ENCODE peak calls at places on chromosomes 12 and 14, in ten cellular contexts. One of them, this sample, is unnamed.

GRCh38 chr12:101954681-101955080 is 77.3 kb downstream of the DRAM1 start:
- DNase-seq in heart right ventricle: no peak
- DNase-seq in tibial artery: no peak
- DNase-seq in A549: no peak
- DNase-seq in foreskin keratinocyte: peak
- DNase-seq in lung: no peak
- DNase-seq in GM23338: no peak
- DNase-seq in GM13976: no peak
- DNase-seq in HFFc6: no peak
- DNase-seq in brain microvascular endothelial cell: no peak
- DNase-seq in this sample: no peak

GRCh38 chr14:32593290-32593942 is 264.3 kb downstream of the AKAP6 start:
- DNase-seq in brain microvascular endothelial cell: peak
- DNase-seq in GM13976: no peak
- DNase-seq in lung: no peak
- DNase-seq in A549: no peak
- DNase-seq in GM23338: no peak
- DNase-seq in heart right ventricle: no peak
- DNase-seq in HFFc6: peak
- DNase-seq in tibial artery: no peak
- DNase-seq in foreskin keratinocyte: peak
- DNase-seq in this sample: no peak

GRCh38 chr12:105262461-105263184 is 26.6 kb upstream of the APPL2 start:
- DNase-seq in brain microvascular endothelial cell: no peak
- DNase-seq in GM23338: no peak
- DNase-seq in heart right ventricle: no peak
- DNase-seq in tibial artery: no peak
- DNase-seq in HFFc6: no peak
- DNase-seq in foreskin keratinocyte: no peak
- DNase-seq in GM13976: no peak
- DNase-seq in lung: no peak
- DNase-seq in A549: no peak
- DNase-seq in this sample: no peak

GRCh38 chr12:95017482-95017881 is 14.0 kb upstream of the NDUFA12 start:
- DNase-seq in heart right ventricle: no peak
- DNase-seq in GM23338: no peak
- DNase-seq in GM13976: peak
- DNase-seq in foreskin keratinocyte: no peak
- DNase-seq in A549: no peak
- DNase-seq in HFFc6: no peak
- DNase-seq in brain microvascular endothelial cell: no peak
- DNase-seq in lung: no peak
- DNase-seq in tibial artery: no peak
- DNase-seq in this sample: no peak

GRCh38 chr12:54658306-54659264 is 10.4 kb upstream of the DCD start:
- DNase-seq in HFFc6: no peak
- DNase-seq in heart right ventricle: no peak
- DNase-seq in foreskin keratinocyte: peak
- DNase-seq in A549: peak
- DNase-seq in GM13976: peak
- DNase-seq in GM23338: peak
- DNase-seq in lung: no peak
- DNase-seq in brain microvascular endothelial cell: peak
- DNase-seq in tibial artery: no peak
- DNase-seq in this sample: peak

GRCh38 chr14:74583689-74584434 is 28.2 kb downstream of the LTBP2 start:
- DNase-seq in tibial artery: no peak
- DNase-seq in lung: no peak
- DNase-seq in A549: peak
- DNase-seq in brain microvascular endothelial cell: peak
- DNase-seq in foreskin keratinocyte: peak
- DNase-seq in HFFc6: peak
- DNase-seq in GM23338: no peak
- DNase-seq in heart right ventricle: no peak
- DNase-seq in GM13976: no peak
- DNase-seq in this sample: peak

GRCh38 chr12:85036241-85036707 is at the start of the genes LRRIQ1 and TSPAN19:
- DNase-seq in A549: peak
- DNase-seq in HFFc6: peak
- DNase-seq in GM23338: peak
- DNase-seq in lung: peak
- DNase-seq in tibial artery: peak
- DNase-seq in brain microvascular endothelial cell: peak
- DNase-seq in foreskin keratinocyte: peak
- DNase-seq in heart right ventricle: no peak
- DNase-seq in GM13976: peak
- DNase-seq in this sample: peak

GRCh38 chr12:64412458-64412857 is 8.3 kb downstream of the XPOT start:
- DNase-seq in brain microvascular endothelial cell: no peak
- DNase-seq in heart right ventricle: no peak
- DNase-seq in tibial artery: no peak
- DNase-seq in GM23338: no peak
- DNase-seq in lung: no peak
- DNase-seq in HFFc6: no peak
- DNase-seq in A549: no peak
- DNase-seq in GM13976: no peak
- DNase-seq in foreskin keratinocyte: no peak
- DNase-seq in this sample: no peak

GRCh38 chr14:75672588-75673192 is 11.6 kb downstream of the TTLL5 start:
- DNase-seq in lung: no peak
- DNase-seq in heart right ventricle: no peak
- DNase-seq in HFFc6: no peak
- DNase-seq in GM23338: no peak
- DNase-seq in foreskin keratinocyte: no peak
- DNase-seq in A549: no peak
- DNase-seq in GM13976: no peak
- DNase-seq in brain microvascular endothelial cell: no peak
- DNase-seq in tibial artery: no peak
- DNase-seq in this sample: no peak

GRCh38 chr14:75673345-75673744 is 12.3 kb downstream of the TTLL5 start:
- DNase-seq in tibial artery: no peak
- DNase-seq in HFFc6: no peak
- DNase-seq in GM23338: no peak
- DNase-seq in lung: no peak
- DNase-seq in foreskin keratinocyte: no peak
- DNase-seq in A549: no peak
- DNase-seq in heart right ventricle: no peak
- DNase-seq in GM13976: peak
- DNase-seq in brain microvascular endothelial cell: no peak
- DNase-seq in this sample: no peak

GRCh38 chr14:75675265-75675960 is 14.4 kb downstream of the TTLL5 start:
- DNase-seq in tibial artery: no peak
- DNase-seq in GM13976: no peak
- DNase-seq in HFFc6: no peak
- DNase-seq in lung: no peak
- DNase-seq in GM23338: peak
- DNase-seq in brain microvascular endothelial cell: no peak
- DNase-seq in heart right ventricle: no peak
- DNase-seq in foreskin keratinocyte: peak
- DNase-seq in A549: no peak
- DNase-seq in this sample: no peak
- TF ChIP-seq CTCF in tibial artery: no peak
- TF ChIP-seq CTCF in GM13976: no peak
- TF ChIP-seq CTCF in HFFc6: no peak
- TF ChIP-seq CTCF in lung: no peak
- TF ChIP-seq CTCF in GM23338: peak
- TF ChIP-seq CTCF in brain microvascular endothelial cell: peak
- TF ChIP-seq CTCF in heart right ventricle: no peak
- TF ChIP-seq CTCF in foreskin keratinocyte: peak
- TF ChIP-seq CTCF in A549: no peak
- TF ChIP-seq CTCF in this sample: no peak

GRCh38 chr14:96797943-96798349 is 764 bp downstream of the VRK1 start:
- DNase-seq in HFFc6: no peak
- DNase-seq in foreskin keratinocyte: no peak
- DNase-seq in lung: no peak
- DNase-seq in GM23338: no peak
- DNase-seq in heart right ventricle: no peak
- DNase-seq in A549: peak
- DNase-seq in brain microvascular endothelial cell: no peak
- DNase-seq in GM13976: peak
- DNase-seq in tibial artery: no peak
- DNase-seq in this sample: peak

GRCh38 chr14:96797188-96797942 is at the start of gene VRK1:
- DNase-seq in heart right ventricle: peak
- DNase-seq in lung: peak
- DNase-seq in foreskin keratinocyte: peak
- DNase-seq in A549: peak
- DNase-seq in brain microvascular endothelial cell: peak
- DNase-seq in HFFc6: peak
- DNase-seq in GM13976: peak
- DNase-seq in tibial artery: peak
- DNase-seq in GM23338: peak
- DNase-seq in this sample: peak

GRCh38 chr14:96796851-96797187 is 363 bp upstream of the VRK1 start:
- DNase-seq in lung: no peak
- DNase-seq in tibial artery: no peak
- DNase-seq in A549: no peak
- DNase-seq in foreskin keratinocyte: no peak
- DNase-seq in brain microvascular endothelial cell: no peak
- DNase-seq in GM23338: no peak
- DNase-seq in GM13976: no peak
- DNase-seq in heart right ventricle: no peak
- DNase-seq in HFFc6: no peak
- DNase-seq in this sample: no peak

GRCh38 chr14:96801931-96802330 is 4.7 kb downstream of the VRK1 start:
- DNase-seq in heart right ventricle: no peak
- DNase-seq in lung: no peak
- DNase-seq in HFFc6: no peak
- DNase-seq in GM23338: no peak
- DNase-seq in GM13976: no peak
- DNase-seq in A549: no peak
- DNase-seq in brain microvascular endothelial cell: no peak
- DNase-seq in tibial artery: no peak
- DNase-seq in foreskin keratinocyte: no peak
- DNase-seq in this sample: no peak

DNA sequence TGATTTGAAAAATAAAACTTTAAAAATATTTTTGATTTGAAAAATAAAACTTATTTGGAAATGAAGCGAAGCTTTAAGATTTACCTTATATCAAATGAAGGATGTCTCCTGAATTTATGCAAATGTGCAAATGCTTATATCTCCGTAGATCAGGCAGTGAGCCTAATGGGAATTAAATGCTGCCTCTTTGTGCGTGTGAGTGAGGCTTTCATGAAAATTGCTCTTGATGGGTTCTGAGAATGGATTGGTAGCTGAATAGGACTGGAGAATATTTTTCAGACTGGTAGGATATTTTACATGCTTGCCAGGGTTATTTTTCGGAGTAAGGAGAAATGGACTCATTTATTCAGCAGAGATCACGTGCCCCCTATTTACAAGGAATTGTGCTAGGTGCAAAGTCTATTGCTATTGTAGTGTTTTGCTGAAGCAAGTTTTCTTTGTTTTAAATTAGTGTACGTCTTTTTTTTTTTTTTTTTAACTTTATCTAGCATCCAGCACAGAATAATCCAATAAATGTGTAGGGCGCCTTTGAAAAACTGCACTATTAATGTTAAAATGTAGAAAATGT is 2.4 kb downstream of the VRK1 start:
- DNase-seq in heart right ventricle: no peak
- DNase-seq in lung: no peak
- DNase-seq in GM13976: no peak
- DNase-seq in tibial artery: no peak
- DNase-seq in A549: no peak
- DNase-seq in brain microvascular endothelial cell: no peak
- DNase-seq in foreskin keratinocyte: no peak
- DNase-seq in GM23338: no peak
- DNase-seq in HFFc6: no peak
- DNase-seq in this sample: no peak
- TF ChIP-seq CTCF in heart right ventricle: no peak
- TF ChIP-seq CTCF in lung: no peak
- TF ChIP-seq CTCF in GM13976: no peak
- TF ChIP-seq CTCF in tibial artery: no peak
- TF ChIP-seq CTCF in A549: no peak
- TF ChIP-seq CTCF in brain microvascular endothelial cell: no peak
- TF ChIP-seq CTCF in foreskin keratinocyte: no peak
- TF ChIP-seq CTCF in GM23338: no peak
- TF ChIP-seq CTCF in HFFc6: no peak
- TF ChIP-seq CTCF in this sample: no peak

GRCh38 chr12:40770781-40771180 is 78.5 kb downstream of the CNTN1 start:
- DNase-seq in heart right ventricle: no peak
- DNase-seq in tibial artery: no peak
- DNase-seq in brain microvascular endothelial cell: no peak
- DNase-seq in GM23338: no peak
- DNase-seq in A549: no peak
- DNase-seq in foreskin keratinocyte: no peak
- DNase-seq in lung: no peak
- DNase-seq in GM13976: no peak
- DNase-seq in HFFc6: no peak
- DNase-seq in this sample: no peak

GRCh38 chr12:40769846-40770245 is 77.6 kb downstream of the CNTN1 start:
- DNase-seq in HFFc6: no peak
- DNase-seq in heart right ventricle: no peak
- DNase-seq in brain microvascular endothelial cell: no peak
- DNase-seq in GM13976: no peak
- DNase-seq in lung: no peak
- DNase-seq in A549: no peak
- DNase-seq in tibial artery: no peak
- DNase-seq in GM23338: no peak
- DNase-seq in foreskin keratinocyte: no peak
- DNase-seq in this sample: no peak

DNA sequence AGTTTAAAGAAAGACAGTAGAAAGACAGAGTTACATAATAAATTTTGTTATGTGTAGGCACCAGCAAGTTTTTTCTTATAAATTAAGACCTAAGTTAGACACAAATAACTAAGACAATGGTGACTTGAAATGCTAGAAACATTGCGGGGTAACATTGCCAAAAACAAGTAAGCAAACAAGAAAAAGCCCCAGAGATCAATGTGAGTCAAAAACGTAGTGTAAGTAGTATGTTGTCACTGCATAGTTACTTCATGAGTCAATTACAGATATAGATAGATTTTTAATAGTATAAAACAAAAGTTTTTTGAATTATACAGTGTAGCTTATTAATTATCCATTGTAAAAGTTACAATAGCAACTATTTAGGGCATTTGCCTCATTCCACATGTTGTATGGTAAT is 83.4 kb downstream of the CNTN1 start:
- DNase-seq in GM13976: no peak
- DNase-seq in foreskin keratinocyte: peak
- DNase-seq in A549: no peak
- DNase-seq in heart right ventricle: no peak
- DNase-seq in lung: no peak
- DNase-seq in GM23338: no peak
- DNase-seq in HFFc6: no peak
- DNase-seq in tibial artery: no peak
- DNase-seq in brain microvascular endothelial cell: no peak
- DNase-seq in this sample: no peak
- TF ChIP-seq CTCF in GM13976: no peak
- TF ChIP-seq CTCF in foreskin keratinocyte: no peak
- TF ChIP-seq CTCF in A549: no peak
- TF ChIP-seq CTCF in heart right ventricle: no peak
- TF ChIP-seq CTCF in lung: no peak
- TF ChIP-seq CTCF in GM23338: no peak
- TF ChIP-seq CTCF in HFFc6: no peak
- TF ChIP-seq CTCF in tibial artery: no peak
- TF ChIP-seq CTCF in brain microvascular endothelial cell: no peak
- TF ChIP-seq CTCF in this sample: no peak

DNA sequence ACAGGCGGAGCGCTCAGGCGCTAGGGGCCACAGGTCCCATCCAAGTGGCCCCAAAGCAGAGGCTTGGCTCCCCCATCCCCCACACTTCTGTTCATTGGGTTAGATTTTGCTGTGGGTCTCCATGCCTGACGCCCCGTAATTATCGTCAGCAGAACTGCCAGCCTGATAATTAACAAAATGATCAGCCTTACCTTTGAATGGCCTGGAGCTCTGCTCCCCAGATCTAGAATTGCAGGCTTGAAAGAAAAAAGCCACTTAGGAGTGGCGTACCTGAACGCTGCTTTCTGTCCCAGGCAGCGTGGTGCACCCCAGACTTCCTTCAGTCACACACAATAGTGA is 28.7 kb upstream of the LRP1-AS start:
- DNase-seq in foreskin keratinocyte: no peak
- DNase-seq in tibial artery: no peak
- DNase-seq in GM13976: no peak
- DNase-seq in HFFc6: no peak
- DNase-seq in A549: no peak
- DNase-seq in GM23338: no peak
- DNase-seq in heart right ventricle: no peak
- DNase-seq in lung: no peak
- DNase-seq in brain microvascular endothelial cell: no peak
- DNase-seq in this sample: no peak
- TF ChIP-seq CTCF in foreskin keratinocyte: no peak
- TF ChIP-seq CTCF in tibial artery: no peak
- TF ChIP-seq CTCF in GM13976: no peak
- TF ChIP-seq CTCF in HFFc6: peak
- TF ChIP-seq CTCF in A549: peak
- TF ChIP-seq CTCF in GM23338: peak
- TF ChIP-seq CTCF in heart right ventricle: peak
- TF ChIP-seq CTCF in lung: no peak
- TF ChIP-seq CTCF in brain microvascular endothelial cell: no peak
- TF ChIP-seq CTCF in this sample: peak